ENCODE peak calls at places on chromosomes 16 and 17, in four cellular contexts. U is AG04450, Z is gastrocnemius medialis, T is ovary. S is an unnamed sample.

GRCh38 chr17:78013683-78014467 is 55.4 kb downstream of the TNRC6C start:
- DNase-seq in Z (peak; percentile 43), U (peak; percentile 51), T (peak; percentile 15), S (no peak)

GRCh38 chr16:64184156-64184555 is 937.7 kb downstream of the CDH11 start:
- DNase-seq in U (no peak), T (no peak), Z (no peak), S (no peak)

GRCh38 chr16:88597856-88598491 is 27.8 kb downstream of the ZC3H18 start:
- DNase-seq in T (no peak), U (no peak), Z (no peak), S (no peak)

GRCh38 chr16:56301391-56301850 is 110.1 kb downstream of the GNAO1 start:
- DNase-seq in T (no peak), Z (no peak), U (no peak), S (no peak)

GRCh38 chr17:10127819-10128375 is 70.5 kb downstream of the GAS7 start:
- DNase-seq in Z (peak; percentile 77), T (peak; percentile 85), U (peak; percentile 93), S (peak; percentile 91)

GRCh38 chr16:11016993-11017392 is 72.6 kb downstream of the CLEC16A start:
- DNase-seq in Z (peak; percentile 53), U (no peak), T (no peak), S (peak; percentile 71)

GRCh38 chr16:87657621-87658192 is 55.4 kb downstream of the JPH3 start:
- DNase-seq in Z (no peak), T (no peak), U (no peak), S (no peak)

GRCh38 chr16:57514891-57515600 is 21.3 kb downstream of the CCDC102A start:
- DNase-seq in T (no peak), Z (no peak), U (no peak), S (peak; percentile 72)

GRCh38 chr17:28723159-28723835 is 2.7 kb downstream of the TLCD1 start:
- DNase-seq in U (no peak), Z (no peak), T (no peak), S (no peak)

GRCh38 chr16:35176449-35176848 is 1717.0 kb downstream of the TP53TG3F start:
- DNase-seq in U (no peak), T (no peak), Z (no peak), S (peak; percentile 41)

GRCh38 chr16:84768061-84768797 is 51.6 kb upstream of the CRISPLD2 start:
- DNase-seq in U (no peak), T (no peak), Z (no peak), S (no peak)

GRCh38 chr17:57803026-57803425 is 46.8 kb downstream of the MRPS23 start:
- DNase-seq in U (no peak), T (no peak), Z (no peak), S (no peak)

GRCh38 chr16:23351360-23351759 is 49.3 kb downstream of the SCNN1B start:
- DNase-seq in U (no peak), Z (no peak), T (no peak), S (no peak)

GRCh38 chr16:88613911-88614817 is 24.2 kb upstream of the IL17C start:
- DNase-seq in T (no peak), Z (no peak), U (no peak), S (no peak)

GRCh38 chr17:48489781-48490180 is 41.0 kb downstream of the HOXB1 start:
- DNase-seq in U (no peak), T (no peak), Z (no peak), S (no peak)

GRCh38 chr16:81140930-81141780 is 45.0 kb upstream of the GCSH start:
- DNase-seq in Z (no peak), T (no peak), U (no peak), S (no peak)

GRCh38 chr16:78570409-78571141 is 471.1 kb downstream of the WWOX start:
- DNase-seq in Z (peak; percentile 14), U (no peak), T (no peak), S (no peak)

GRCh38 chr16:78146807-78147206 is 47.4 kb downstream of the WWOX start:
- DNase-seq in Z (no peak), T (no peak), U (no peak), S (no peak)

GRCh38 chr17:1094591-1094990 is 85.2 kb downstream of the ABR start:
- DNase-seq in T (no peak), Z (no peak), U (no peak), S (no peak)

GRCh38 chr17:7139400-7139799 is 24.8 kb upstream of the ASGR2 start:
- DNase-seq in U (no peak), Z (no peak), T (no peak), S (no peak)

GRCh38 chr16:26756633-26757032 is 310.1 kb upstream of the C16orf82 start:
- DNase-seq in T (no peak), U (no peak), Z (no peak), S (no peak)

GRCh38 chr17:81890447-81891302 is 711 bp downstream of the ALYREF start:
- DNase-seq in Z (peak; percentile 13), U (no peak), T (no peak), S (no peak)

GRCh38 chr17:30720013-30720471 is 104.5 kb downstream of the CRLF3 start:
- DNase-seq in T (peak; percentile 5), Z (peak; percentile 1), U (no peak), S (no peak)

GRCh38 chr17:32279933-32280716 is 14.5 kb downstream of the RHBDL3 start:
- DNase-seq in U (no peak), T (no peak), Z (no peak), S (no peak)

GRCh38 chr16:55842369-55843104 is 9.6 kb upstream of the CES1 start:
- DNase-seq in Z (no peak), U (peak; percentile 10), T (no peak), S (no peak)

GRCh38 chr16:29825145-29826044 is 5.1 kb downstream of the MVP start:
- DNase-seq in Z (no peak), T (peak; percentile 86), U (peak; percentile 80), S (peak; percentile 79)

GRCh38 chr17:41326173-41327145 is 10.9 kb upstream of the KRTAP17-1 start:
- DNase-seq in T (no peak), Z (no peak), U (no peak), S (no peak)

GRCh38 chr17:3796110-3796821 is 4.7 kb downstream of the ITGAE start:
- DNase-seq in Z (no peak), T (no peak), U (no peak), S (no peak)

GRCh38 chr17:59810894-59811153 is 81.9 kb downstream of the TUBD1 start:
- DNase-seq in Z (no peak), U (no peak), T (no peak), S (no peak)

GRCh38 chr16:75996491-75996890 is 270.2 kb upstream of the CPHXL start:
- DNase-seq in T (no peak), U (no peak), Z (no peak), S (no peak)

GRCh38 chr17:74859439-74860228 is at the start of gene GRIN2C:
- DNase-seq in Z (no peak), T (no peak), U (no peak), S (peak; percentile 79)
- H3K4me3 ChIP-seq in Z (peak within 1 kb of the TSS; percentile 44), T (no peak within 1 kb of the TSS), U (no peak within 1 kb of the TSS), S (peak within 1 kb of the TSS; percentile 53)

GRCh38 chr16:72427001-72427785 is 255.2 kb upstream of the PMFBP1 start:
- DNase-seq in T (no peak), Z (no peak), U (no peak), S (no peak)

GRCh38 chr16:72424776-72425175 is 252.8 kb upstream of the PMFBP1 start:
- DNase-seq in U (no peak), Z (no peak), T (no peak), S (no peak)

GRCh38 chr16:72426416-72426815 is 254.5 kb upstream of the PMFBP1 start:
- DNase-seq in T (no peak), U (no peak), Z (no peak), S (no peak)

GRCh38 chr16:72427786-72428480 is 256.0 kb upstream of the PMFBP1 start:
- DNase-seq in T (no peak), U (no peak), Z (no peak), S (no peak)

DNA sequence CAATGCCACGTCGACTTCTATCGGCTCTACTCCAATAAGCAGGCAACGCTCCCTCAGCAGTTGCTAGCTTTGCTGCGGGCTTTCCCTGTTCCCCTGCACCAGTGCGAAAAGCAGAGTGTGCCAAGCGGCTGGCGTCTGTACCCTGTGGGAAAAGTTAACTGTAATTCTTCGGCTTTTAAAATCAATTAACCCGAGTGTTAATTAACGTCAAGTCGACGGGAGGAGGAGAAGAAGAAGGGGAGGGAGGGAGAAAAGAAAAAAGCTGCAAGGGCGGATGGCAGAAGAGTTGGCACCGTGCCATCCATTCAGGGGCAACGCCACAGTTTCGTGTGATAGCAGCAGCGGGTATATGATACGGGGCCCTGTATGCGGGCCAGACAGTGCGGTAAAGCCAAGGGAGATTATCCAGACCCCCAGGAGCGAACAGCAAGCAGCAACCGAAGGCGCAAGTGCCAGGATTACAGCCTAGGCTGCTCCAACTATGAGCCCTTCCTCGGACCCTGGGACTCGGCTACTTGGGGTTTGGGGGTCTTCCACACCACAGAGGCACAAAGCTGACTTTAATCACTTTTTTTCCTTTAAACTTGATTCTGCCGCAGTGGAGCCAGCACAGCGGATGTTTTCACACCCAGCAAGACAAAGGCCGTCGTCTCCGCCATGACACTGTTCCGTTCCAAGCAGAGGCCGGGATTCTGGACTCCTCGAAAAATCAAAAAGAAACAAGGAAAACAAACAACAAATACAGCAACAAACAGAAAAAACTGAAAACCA is 253.8 kb upstream of the PMFBP1 start:
- DNase-seq in Z (no peak), U (no peak), T (no peak), S (peak; percentile 18)
- H3K9me3 ChIP-seq in Z (no peaks in the 10 kb centered on the region), U (peaks cover 3% of the 10 kb centered on the region), T (no peaks in the 10 kb centered on the region), S (no peaks in the 10 kb centered on the region)

GRCh38 chr17:75689441-75689873 is 22.3 kb downstream of the SAP30BP start:
- DNase-seq in Z (no peak), U (no peak), T (no peak), S (no peak)
- H3K4me3 ChIP-seq in Z (no peak overlapping the region), U (no peak overlapping the region), T (no peak overlapping the region), S (no peak overlapping the region)

GRCh38 chr17:21823643-21824042 is 131.3 kb downstream of the KCNJ18 start:
- DNase-seq in U (no peak), Z (no peak), T (no peak), S (no peak)
- H3K9me3 ChIP-seq in U (peaks cover 6% of the 10 kb centered on the region), Z (no peaks in the 10 kb centered on the region), T (no peaks in the 10 kb centered on the region), S (peaks cover 2% of the 10 kb centered on the region)

DNA sequence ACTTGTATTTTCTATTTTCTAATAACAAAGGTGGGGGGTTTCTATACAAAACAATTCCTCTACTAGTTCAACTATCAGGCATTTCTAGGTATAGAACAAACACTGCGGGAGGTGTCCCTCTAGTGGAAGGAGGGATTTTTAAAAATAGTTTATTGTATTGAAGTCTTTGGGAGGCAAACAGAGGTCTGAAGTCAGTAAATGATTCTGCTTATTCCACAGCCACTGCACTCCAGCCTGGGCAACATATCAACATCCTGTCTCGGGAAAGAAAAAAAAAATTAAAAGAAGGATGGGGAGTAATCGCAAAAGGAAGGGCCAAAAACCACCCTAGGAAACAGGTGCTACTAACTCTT is 648 bp upstream of the ERCC4 start:
- DNase-seq in T (no peak), U (no peak), Z (no peak), S (no peak)
- H3K4me3 ChIP-seq in T (peak overlapping the region; percentile 8), U (peak overlapping the region; percentile 36), Z (peak overlapping the region; percentile 83), S (peak overlapping the region; percentile 13)

GRCh38 chr17:72119963-72120877 is 600 bp upstream of the SOX9 start:
- DNase-seq in U (peak; percentile 72), T (no peak), Z (peak; percentile 45), S (peak; percentile 52)
- H3K9me3 ChIP-seq in U (peaks cover 12% of the 10 kb centered on the region), T (no peaks in the 10 kb centered on the region), Z (no peaks in the 10 kb centered on the region), S (no peaks in the 10 kb centered on the region)

GRCh38 chr17:45022288-45022648 is 29.2 kb downstream of the DCAKD start:
- DNase-seq in Z (no peak), T (no peak), U (no peak), S (no peak)
- H3K4me3 ChIP-seq in Z (peak overlapping the region; percentile 55), T (no peak overlapping the region), U (no peak overlapping the region), S (no peak overlapping the region)